ENCODE peak calls at places on chromosomes 11 and 22, in nine cellular contexts. I is tibial artery; W is endothelial cell of umbilical vein; E is Karpas-422; M is H9; R is GM12878; Q is CD8-positive, alpha-beta memory T cell; V is mesendoderm; Z is lower lobe of right lung. D is an unnamed sample.

GRCh38 chr11:31160504-31161422 is 208.8 kb downstream of the DCDC1 start:
- DNase-seq in I (no peak), W (peak; percentile 15), E (peak; percentile 51), M (no peak), R (no peak), Q (no peak), V (peak; percentile 51), Z (no peak), D (no peak)

GRCh38 chr11:373716-374551 is 4.6 kb downstream of the B4GALNT4 start:
- DNase-seq in I (no peak), W (no peak), E (no peak), M (no peak), R (no peak), Q (no peak), V (no peak), Z (no peak), D (peak; percentile 48)

GRCh38 chr22:19960491-19961200 is 19.0 kb upstream of the TXNRD2 start:
- DNase-seq in I (no peak), W (no peak), E (no peak), M (no peak), R (no peak), Q (no peak), V (no peak), Z (peak; percentile 34), D (no peak)

GRCh38 chr22:30968015-30968923 is at the start of gene MORC2:
- DNase-seq in I (no peak), W (no peak), E (no peak), M (peak; percentile 86), R (no peak), Q (no peak), V (peak; percentile 88), Z (peak; percentile 86), D (no peak)

GRCh38 chr11:11987503-11988022 is 20.9 kb downstream of the DKK3 start:
- DNase-seq in I (no peak), W (peak; percentile 78), E (peak; percentile 51), M (peak; percentile 27), R (no peak), Q (peak; percentile 21), V (peak; percentile 93), Z (no peak), D (no peak)

GRCh38 chr11:70005107-70005818 is 72.9 kb upstream of the ANO1 start:
- DNase-seq in I (no peak), W (no peak), E (no peak), M (no peak), R (no peak), Q (no peak), V (no peak), Z (no peak), D (no peak)

GRCh38 chr11:8011383-8011782 is 24.2 kb downstream of the EIF3F start:
- DNase-seq in I (no peak), W (no peak), E (no peak), M (no peak), R (no peak), Q (no peak), V (no peak), Z (no peak), D (no peak)

GRCh38 chr22:33119044-33119443 is 60.9 kb upstream of the SYN3 start:
- DNase-seq in I (no peak), W (no peak), E (no peak), M (no peak), R (no peak), Q (no peak), V (no peak), Z (no peak), D (no peak)

GRCh38 chr11:122697636-122698167 is 42.2 kb downstream of the UBASH3B start:
- DNase-seq in I (no peak), W (no peak), E (peak; percentile 92), M (no peak), R (no peak), Q (peak; percentile 26), V (no peak), Z (no peak), D (no peak)

GRCh38 chr11:26851696-26852095 is 129.8 kb upstream of the SLC5A12 start:
- DNase-seq in I (no peak), W (no peak), E (no peak), M (no peak), R (no peak), Q (no peak), V (no peak), Z (no peak), D (no peak)

GRCh38 chr11:134207538-134208239 is 16.1 kb downstream of the NCAPD3 start:
- DNase-seq in I (no peak), W (peak; percentile 10), E (peak; percentile 56), M (peak; percentile 45), R (no peak), Q (peak; percentile 51), V (peak; percentile 38), Z (peak; percentile 55), D (no peak)

GRCh38 chr11:7490535-7490934 is 5.2 kb downstream of the OLFML1 start:
- DNase-seq in I (no peak), W (no peak), E (no peak), M (no peak), R (no peak), Q (no peak), V (no peak), Z (no peak), D (no peak)

GRCh38 chr22:40022536-40023225 is 27.9 kb downstream of the FAM83F start:
- DNase-seq in I (no peak), W (no peak), E (no peak), M (no peak), R (no peak), Q (no peak), V (no peak), Z (no peak), D (no peak)

GRCh38 chr11:119639642-119640205 is 89.3 kb downstream of the NECTIN1 start:
- DNase-seq in I (no peak), W (no peak), E (no peak), M (no peak), R (no peak), Q (no peak), V (no peak), Z (no peak), D (no peak)

GRCh38 chr11:33622806-33623205 is 77.8 kb downstream of the C11orf91 start:
- DNase-seq in I (no peak), W (no peak), E (peak; percentile 5), M (no peak), R (no peak), Q (no peak), V (no peak), Z (no peak), D (no peak)

GRCh38 chr11:13120691-13121090 is 111.6 kb downstream of the RASSF10 start:
- DNase-seq in I (no peak), W (peak; percentile 57), E (no peak), M (no peak), R (no peak), Q (no peak), V (no peak), Z (no peak), D (no peak)

GRCh38 chr11:127205688-127206217 is 205.2 kb upstream of the KIRREL3 start:
- DNase-seq in I (no peak), W (no peak), E (no peak), M (no peak), R (no peak), Q (no peak), V (no peak), Z (no peak), D (no peak)

GRCh38 chr11:68994161-68994890 is 13.5 kb upstream of the MRGPRD start:
- DNase-seq in I (peak; percentile 55), W (no peak), E (no peak), M (no peak), R (no peak), Q (no peak), V (no peak), Z (no peak), D (no peak)

GRCh38 chr11:64765291-64765803 is 5.6 kb upstream of the PYGM start:
- DNase-seq in I (peak; percentile 67), W (no peak), E (no peak), M (peak; percentile 72), R (no peak), Q (no peak), V (no peak), Z (no peak), D (no peak)

GRCh38 chr11:65891180-65892136 is 985 bp downstream of the CCDC85B start:
- DNase-seq in I (peak; percentile 80), W (peak; percentile 89), E (peak; percentile 73), M (peak; percentile 78), R (no peak), Q (no peak), V (peak; percentile 73), Z (peak; percentile 62), D (no peak)

GRCh38 chr22:43013355-43014061 is 1.4 kb downstream of the PACSIN2 start:
- DNase-seq in I (no peak), W (peak; percentile 64), E (no peak), M (no peak), R (no peak), Q (no peak), V (no peak), Z (no peak), D (no peak)

GRCh38 chr11:64533501-64533900 is 57.5 kb upstream of the SLC22A12 start:
- DNase-seq in I (peak; percentile 15), W (no peak), E (no peak), M (no peak), R (no peak), Q (no peak), V (no peak), Z (peak; percentile 4), D (no peak)

GRCh38 chr11:78080818-78081495 is 1.3 kb upstream of the NDUFC2 start:
- DNase-seq in I (no peak), W (peak; percentile 19), E (no peak), M (no peak), R (no peak), Q (no peak), V (peak; percentile 52), Z (no peak), D (no peak)
- H3K27ac ChIP-seq in I (no peak overlapping the region), W (no peak overlapping the region), E (no peak overlapping the region), M (no peak overlapping the region), R (no peak overlapping the region), Q (peak overlapping the region; percentile 83), V (no peak overlapping the region), Z (peak overlapping the region; percentile 88), D (no peak overlapping the region)

DNA sequence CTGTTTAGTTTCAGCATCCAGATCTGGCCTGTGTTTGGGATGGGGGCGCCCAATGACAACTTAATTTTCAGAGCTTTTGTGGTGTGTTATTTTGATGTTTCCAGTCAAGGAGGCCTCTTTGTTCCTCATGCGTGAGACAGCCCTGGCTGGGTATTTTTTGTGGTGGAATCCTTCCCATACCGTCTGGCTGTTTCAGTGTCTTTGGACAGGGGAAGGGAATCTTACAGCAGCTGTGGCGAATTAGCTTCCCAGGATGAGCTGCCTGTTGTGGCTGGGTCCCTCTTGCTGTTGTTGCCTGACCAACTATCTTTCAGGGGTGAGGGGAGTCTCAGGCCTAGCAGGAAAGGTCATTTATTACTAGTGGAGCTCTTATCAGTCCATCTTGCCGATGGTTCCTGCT is 138.8 kb downstream of the ARHGAP20 start:
- DNase-seq in I (no peak), W (no peak), E (no peak), M (no peak), R (no peak), Q (no peak), V (no peak), Z (no peak), D (no peak)
- H3K27ac ChIP-seq in I (no peak overlapping the region), W (no peak overlapping the region), E (no peak overlapping the region), M (no peak overlapping the region), R (no peak overlapping the region), Q (no peak overlapping the region), V (no peak overlapping the region), Z (no peak overlapping the region), D (no peak overlapping the region)

GRCh38 chr22:35726398-35726797 is 8.7 kb downstream of the APOL5 start:
- DNase-seq in I (no peak), W (no peak), E (no peak), M (no peak), R (no peak), Q (no peak), V (no peak), Z (no peak), D (no peak)
- H3K27ac ChIP-seq in I (no peak overlapping the region), W (no peak overlapping the region), E (no peak overlapping the region), M (no peak overlapping the region), R (no peak overlapping the region), Q (no peak overlapping the region), V (no peak overlapping the region), Z (no peak overlapping the region), D (no peak overlapping the region)

GRCh38 chr11:116984186-116984585 is 114.0 kb downstream of the SIK3 start:
- DNase-seq in I (no peak), W (no peak), E (no peak), M (no peak), R (no peak), Q (no peak), V (no peak), Z (no peak), D (no peak)
- H3K27ac ChIP-seq in I (peak overlapping the region; percentile 50), W (no peak overlapping the region), E (no peak overlapping the region), M (no peak overlapping the region), R (no peak overlapping the region), Q (no peak overlapping the region), V (no peak overlapping the region), Z (peak overlapping the region; percentile 48), D (peak overlapping the region; percentile 52)

D was measured in substantia nigra.